ENCODE peak calls at places on chromosomes 5 and 9, in four cellular contexts. V is tibial artery, Z is transverse colon, G is Peyer's patch. K is an unnamed sample.

GRCh38 chr9:93148721-93149120 is 14.7 kb upstream of the NINJ1 start:
- DNase-seq in G (no peak), V (no peak), Z (no peak), K (no peak)

GRCh38 chr5:150487199-150488061 is 20.5 kb upstream of the NDST1 start:
- DNase-seq in G (peak; percentile 40), V (no peak), Z (peak; percentile 46), K (no peak)

GRCh38 chr5:34991486-34992238 is 56.1 kb downstream of the AGXT2 start:
- DNase-seq in V (no peak), G (no peak), Z (no peak), K (no peak)

GRCh38 chr5:132369471-132370240 is at the start of gene SLC22A5:
- DNase-seq in Z (peak; percentile 88), V (peak; percentile 82), G (peak; percentile 67), K (peak; percentile 75)

GRCh38 chr5:124790895-124791732 is 44.7 kb upstream of the ZNF608 start:
- DNase-seq in Z (peak; percentile 26), V (no peak), G (no peak), K (no peak)

GRCh38 chr5:11912-12311 is 80.1 kb upstream of the PLEKHG4B start:
- DNase-seq in Z (no peak), V (no peak), G (no peak), K (no peak)

GRCh38 chr5:79771387-79771786 is 81.8 kb downstream of the CMYA5 start:
- DNase-seq in V (no peak), Z (no peak), G (no peak), K (no peak)

GRCh38 chr9:124190761-124191160 is 67.0 kb upstream of the NEK6 start:
- DNase-seq in G (no peak), V (no peak), Z (no peak), K (no peak)

GRCh38 chr5:41346609-41347008 is 133.3 kb upstream of the C6 start:
- DNase-seq in G (no peak), Z (no peak), V (no peak), K (no peak)

GRCh38 chr5:163914911-163915310 is 409.5 kb downstream of the MAT2B start:
- DNase-seq in V (no peak), G (peak; percentile 78), Z (peak; percentile 56), K (no peak)

GRCh38 chr5:39412995-39413394 is 11.8 kb downstream of the DAB2 start:
- DNase-seq in Z (no peak), G (no peak), V (no peak), K (no peak)
- H3K4me1 ChIP-seq in Z (peaks cover 63% of the 10 kb centered on the region), G (peaks cover 8% of the 10 kb centered on the region), V (no peaks in the 10 kb centered on the region), K (no peaks in the 10 kb centered on the region)

DNA sequence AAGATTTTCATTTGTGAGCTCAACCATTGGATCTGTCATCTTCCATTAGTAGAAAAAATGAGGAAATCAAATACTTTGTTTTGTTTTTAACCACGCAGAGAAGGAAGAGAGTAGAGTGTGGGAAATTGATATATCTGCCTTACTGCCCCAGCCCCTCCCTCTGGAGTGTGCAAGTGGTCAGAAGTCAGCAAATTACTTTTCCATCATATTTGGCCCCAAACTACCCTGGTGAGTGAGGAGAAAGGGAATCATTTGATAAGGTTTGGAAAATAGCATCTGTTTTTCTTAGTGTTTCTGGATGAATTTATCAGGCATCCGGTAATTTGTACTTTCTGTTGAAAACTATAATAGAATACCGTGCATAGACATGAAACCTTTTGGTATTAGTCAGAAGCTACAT is 327.4 kb downstream of the MARCHF11 start:
- DNase-seq in G (no peak), V (no peak), Z (no peak), K (no peak)
- H3K4me1 ChIP-seq in G (no peaks in the 10 kb centered on the region), V (no peaks in the 10 kb centered on the region), Z (no peaks in the 10 kb centered on the region), K (no peaks in the 10 kb centered on the region)

DNA sequence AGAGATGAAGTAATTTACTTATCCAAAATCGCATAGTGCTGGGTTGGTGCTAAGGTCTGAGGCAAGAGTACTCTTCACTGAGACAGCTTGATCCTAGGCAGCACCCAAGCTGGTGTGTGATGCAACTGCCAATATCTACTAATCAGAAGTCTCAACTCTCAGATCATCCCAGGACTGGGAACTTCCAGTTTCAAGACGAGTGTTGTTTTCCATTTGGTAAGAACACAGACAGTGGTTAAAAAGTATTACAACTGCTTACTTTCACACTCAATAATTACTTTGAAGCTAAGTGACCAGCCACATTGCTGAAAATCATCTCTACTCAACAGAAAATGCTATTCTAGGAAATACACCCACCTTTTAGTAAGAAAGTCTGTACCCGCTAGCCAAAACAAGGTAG is 45.3 kb downstream of the FBXW11 start:
- DNase-seq in G (no peak), Z (no peak), V (no peak), K (no peak)
- H3K4me1 ChIP-seq in G (peaks cover 26% of the 10 kb centered on the region), Z (peaks cover 72% of the 10 kb centered on the region), V (no peaks in the 10 kb centered on the region), K (peaks cover 71% of the 10 kb centered on the region)

GRCh38 chr5:180350711-180351110 is 2.4 kb downstream of the GFPT2 start:
- DNase-seq in G (no peak), V (no peak), Z (no peak), K (no peak)
- H3K4me1 ChIP-seq in G (peaks cover 21% of the 10 kb centered on the region), V (no peaks in the 10 kb centered on the region), Z (peaks cover 22% of the 10 kb centered on the region), K (peaks cover 9% of the 10 kb centered on the region)

GRCh38 chr9:135641745-135642144 is 2.4 kb upstream of the GLT6D1 start:
- DNase-seq in V (no peak), G (no peak), Z (no peak), K (no peak)

GRCh38 chr9:135639196-135639595 is at the start of gene GLT6D1:
- DNase-seq in G (no peak), V (no peak), Z (no peak), K (no peak)

GRCh38 chr9:135644631-135645218 is 5.4 kb upstream of the GLT6D1 start:
- DNase-seq in V (no peak), G (no peak), Z (no peak), K (no peak)

DNA sequence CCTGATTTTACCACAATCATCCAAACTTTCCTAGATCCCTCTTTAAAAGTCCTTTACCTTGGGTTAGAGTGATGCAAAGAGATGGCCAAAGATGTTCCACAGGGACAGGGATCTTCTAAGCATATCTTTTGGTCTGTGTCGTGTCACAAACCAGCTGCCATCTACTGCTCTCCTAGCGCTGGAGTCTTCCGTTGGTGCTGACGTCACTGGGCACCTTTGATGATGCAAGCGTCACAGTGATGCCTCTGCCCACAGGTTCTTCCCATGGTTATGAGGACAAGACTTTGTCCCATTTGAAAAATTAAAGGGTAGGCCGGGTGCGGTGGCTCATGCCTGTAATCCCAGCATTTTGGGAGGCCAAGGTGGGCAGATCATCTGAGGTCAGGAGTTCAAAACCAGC is 1.7 kb upstream of the GLT6D1 start:
- DNase-seq in Z (no peak), V (no peak), G (no peak), K (no peak)
- H3K4me1 ChIP-seq in Z (no peaks in the 10 kb centered on the region), V (no peaks in the 10 kb centered on the region), G (no peaks in the 10 kb centered on the region), K (no peaks in the 10 kb centered on the region)

GRCh38 chr9:120934271-120934670 is 7.7 kb upstream of the TRAF1 start:
- DNase-seq in Z (no peak), G (peak; percentile 28), V (peak; percentile 68), K (no peak)
- H3K4me1 ChIP-seq in Z (peaks cover 60% of the 10 kb centered on the region), G (peaks cover 53% of the 10 kb centered on the region), V (peaks cover 6% of the 10 kb centered on the region), K (peaks cover 80% of the 10 kb centered on the region)